ENCODE peak calls at places on chromosome 2, in eight cellular contexts. N is stimulated activated CD4-positive, alpha-beta T cell treated with anti-CD3 and anti-CD28 coated beads, Interleukin-4, amount 100 ng/mL, for 48 hours; C is HFF-Myc; E is stomach; T is coronary artery; G is GM23248; V is smooth muscle cell of the brain vasculature; R is A549. P is an unnamed sample.

GRCh38 chr2:234495801-234496441 is 960 bp downstream of the ARL4C start:
- DNase-seq in N (peak; percentile 24), C (no peak), E (peak; percentile 39), T (no peak), G (peak; percentile 57), V (no peak), R (peak; percentile 59), P (no peak)

GRCh38 chr2:226794751-226795171 is 4.9 kb downstream of the IRS1 start:
- DNase-seq in N (no peak), C (no peak), E (no peak), T (no peak), G (peak; percentile 74), V (peak; percentile 91), R (peak; percentile 61), P (no peak)

GRCh38 chr2:170235860-170236638 is 58.1 kb downstream of the MYO3B start:
- DNase-seq in N (no peak), C (peak; percentile 49), E (no peak), T (no peak), G (peak; percentile 52), V (no peak), R (peak; percentile 61), P (peak; percentile 60)

GRCh38 chr2:45778720-45779171 is 127.3 kb downstream of the PRKCE start:
- DNase-seq in N (peak; percentile 46), C (no peak), E (peak; percentile 72), T (no peak), G (peak; percentile 78), V (peak; percentile 23), R (peak; percentile 83), P (no peak)

GRCh38 chr2:96957299-96957698 is 29.1 kb downstream of the FAM178B start:
- DNase-seq in N (no peak), C (no peak), E (no peak), T (no peak), G (no peak), V (no peak), R (no peak), P (no peak)

GRCh38 chr2:20925265-20925889 is 102.5 kb upstream of the LDAH start:
- DNase-seq in N (no peak), C (no peak), E (no peak), T (no peak), G (peak; percentile 15), V (no peak), R (no peak), P (no peak)

GRCh38 chr2:168851674-168852320 is 38.4 kb downstream of the SPC25 start:
- DNase-seq in N (no peak), C (peak; percentile 46), E (peak; percentile 28), T (no peak), G (peak; percentile 65), V (peak; percentile 32), R (peak; percentile 40), P (peak; percentile 60)

GRCh38 chr2:88658890-88659881 is 31.9 kb upstream of the EIF2AK3 start:
- DNase-seq in N (no peak), C (peak; percentile 72), E (no peak), T (no peak), G (peak; percentile 72), V (peak; percentile 18), R (peak; percentile 16), P (peak; percentile 39)

GRCh38 chr2:101655941-101656422 is 41.5 kb upstream of the MAP4K4 start:
- DNase-seq in N (no peak), C (no peak), E (no peak), T (no peak), G (peak; percentile 80), V (no peak), R (no peak), P (no peak)

GRCh38 chr2:226579519-226579918 is 220.1 kb downstream of the IRS1 start:
- DNase-seq in N (no peak), C (no peak), E (no peak), T (no peak), G (no peak), V (no peak), R (no peak), P (no peak)

GRCh38 chr2:19722486-19723420 is 179.0 kb downstream of the TTC32 start:
- DNase-seq in N (no peak), C (no peak), E (no peak), T (no peak), G (no peak), V (peak; percentile 95), R (no peak), P (no peak)

GRCh38 chr2:9010866-9011265 is 7.4 kb upstream of the MBOAT2 start:
- DNase-seq in N (no peak), C (no peak), E (no peak), T (no peak), G (peak; percentile 64), V (peak; percentile 62), R (no peak), P (no peak)

GRCh38 chr2:17190527-17190926 is 327.7 kb downstream of the RAD51AP2 start:
- DNase-seq in N (no peak), C (no peak), E (no peak), T (no peak), G (no peak), V (no peak), R (no peak), P (no peak)

GRCh38 chr2:61018319-61018750 is 280 bp upstream of the PUS10 start:
- DNase-seq in N (no peak), C (peak; percentile 7), E (no peak), T (no peak), G (peak; percentile 75), V (no peak), R (no peak), P (peak; percentile 51)

GRCh38 chr2:107276034-107276433 is 390.1 kb upstream of the ST6GAL2 start:
- DNase-seq in N (no peak), C (no peak), E (no peak), T (no peak), G (no peak), V (no peak), R (no peak), P (no peak)

P was measured in glomerular endothelial cell.